ENCODE peak calls at places on chromosome 9, in ten cellular contexts. X is vagina, P is lower leg skin, S is IMR-90, M is A549, L is ovary, G is NB4, Z is heart left ventricle, Y is tibial nerve, Q is body of pancreas. W is an unnamed sample.
A peak's percentile ranks its signal among the peaks of the same experiment; 100 is the strongest.

GRCh38 chr9:14340994-14341393 is 27.1 kb upstream of the NFIB start:
- DNase-seq in X (no peak), P (no peak), S (no peak), M (no peak), L (no peak), G (no peak), Z (no peak), Y (no peak), Q (no peak), W (no peak)

GRCh38 chr9:134666801-134667200 is 25.2 kb downstream of the COL5A1 start:
- DNase-seq in X (no peak), P (no peak), S (peak; percentile 74), M (no peak), L (no peak), G (peak; percentile 49), Z (no peak), Y (no peak), Q (no peak), W (no peak)

GRCh38 chr9:26066237-26066636 is 388.0 kb upstream of the TUSC1 start:
- DNase-seq in X (no peak), P (no peak), S (no peak), M (no peak), L (no peak), G (no peak), Z (no peak), Y (no peak), Q (no peak), W (no peak)

GRCh38 chr9:95373069-95373681 is 55.7 kb upstream of the FANCC start:
- DNase-seq in X (no peak), P (no peak), S (no peak), M (no peak), L (no peak), G (no peak), Z (no peak), Y (no peak), Q (peak; percentile 29), W (no peak)

GRCh38 chr9:126973651-126974529 is 59.3 kb downstream of the RALGPS1 start:
- DNase-seq in X (no peak), P (no peak), S (no peak), M (no peak), L (no peak), G (no peak), Z (no peak), Y (no peak), Q (no peak), W (no peak)

GRCh38 chr9:14692536-14692917 is 705 bp downstream of the ZDHHC21 start:
- DNase-seq in X (no peak), P (no peak), S (no peak), M (peak; percentile 5), L (no peak), G (peak; percentile 30), Z (no peak), Y (no peak), Q (no peak), W (peak; percentile 33)

GRCh38 chr9:78032599-78033457 is 1.2 kb upstream of the GNAQ start:
- DNase-seq in X (no peak), P (peak; percentile 32), S (no peak), M (peak; percentile 20), L (peak; percentile 47), G (peak; percentile 30), Z (no peak), Y (no peak), Q (no peak), W (peak; percentile 49)

GRCh38 chr9:123418506-123418905 is 62.5 kb downstream of the CRB2 start:
- DNase-seq in X (no peak), P (no peak), S (no peak), M (no peak), L (no peak), G (no peak), Z (no peak), Y (no peak), Q (peak; percentile 2), W (no peak)

GRCh38 chr9:113558632-113559502 is 95.3 kb downstream of the RGS3 start:
- DNase-seq in X (no peak), P (no peak), S (peak; percentile 82), M (no peak), L (peak; percentile 92), G (no peak), Z (peak; percentile 89), Y (no peak), Q (peak; percentile 97), W (peak; percentile 29)

GRCh38 chr9:134570726-134571325 is 70.8 kb upstream of the COL5A1 start:
- DNase-seq in X (peak; percentile 64), P (no peak), S (no peak), M (no peak), L (peak; percentile 15), G (peak; percentile 58), Z (no peak), Y (no peak), Q (no peak), W (no peak)

GRCh38 chr9:117546894-117547293 is 132.0 kb upstream of the ASTN2 start:
- DNase-seq in X (no peak), P (no peak), S (no peak), M (no peak), L (no peak), G (no peak), Z (peak; percentile 10), Y (no peak), Q (peak; percentile 64), W (no peak)

GRCh38 chr9:113609562-113610318 is 146.2 kb downstream of the RGS3 start:
- DNase-seq in X (no peak), P (no peak), S (peak; percentile 60), M (no peak), L (peak; percentile 98), G (no peak), Z (peak; percentile 91), Y (peak; percentile 84), Q (peak; percentile 87), W (no peak)

GRCh38 chr9:82934949-82935348 is 128.0 kb downstream of the RASEF start:
- DNase-seq in X (no peak), P (no peak), S (peak; percentile 49), M (peak; percentile 70), L (no peak), G (no peak), Z (no peak), Y (no peak), Q (no peak), W (no peak)

GRCh38 chr9:135551456-135551855 is 5.5 kb downstream of the OBP2A start:
- DNase-seq in X (no peak), P (no peak), S (no peak), M (no peak), L (no peak), G (no peak), Z (no peak), Y (no peak), Q (no peak), W (no peak)

GRCh38 chr9:116002624-116003023 is 151.0 kb upstream of the PAPPA start:
- DNase-seq in X (no peak), P (no peak), S (no peak), M (no peak), L (no peak), G (no peak), Z (no peak), Y (no peak), Q (no peak), W (no peak)

GRCh38 chr9:135555203-135555602 is 6.4 kb upstream of the PAEP start:
- DNase-seq in X (no peak), P (no peak), S (no peak), M (no peak), L (no peak), G (no peak), Z (no peak), Y (no peak), Q (no peak), W (no peak)

GRCh38 chr9:79759460-79759859 is 187.7 kb downstream of the TLE4 start:
- DNase-seq in X (no peak), P (no peak), S (no peak), M (no peak), L (no peak), G (no peak), Z (no peak), Y (no peak), Q (no peak), W (no peak)

GRCh38 chr9:75071530-75072122 is 16.3 kb downstream of the NMRK1 start:
- DNase-seq in X (no peak), P (peak; percentile 71), S (no peak), M (no peak), L (no peak), G (no peak), Z (no peak), Y (no peak), Q (no peak), W (no peak)

GRCh38 chr9:75181748-75182147 is 93.4 kb downstream of the OSTF1 start:
- DNase-seq in X (no peak), P (peak; percentile 25), S (peak; percentile 66), M (peak; percentile 8), L (no peak), G (no peak), Z (no peak), Y (no peak), Q (no peak), W (peak; percentile 75)

GRCh38 chr9:96382175-96382574 is 1.3 kb downstream of the SLC35D2 start:
- DNase-seq in X (no peak), P (no peak), S (peak; percentile 45), M (no peak), L (no peak), G (peak; percentile 11), Z (no peak), Y (no peak), Q (no peak), W (no peak)

GRCh38 chr9:135040892-135041291 is 46.6 kb upstream of the OLFM1 start:
- DNase-seq in X (no peak), P (no peak), S (no peak), M (no peak), L (no peak), G (no peak), Z (no peak), Y (no peak), Q (no peak), W (no peak)

GRCh38 chr9:36306481-36307306 is 48.4 kb upstream of the GNE start:
- DNase-seq in X (no peak), P (no peak), S (peak; percentile 23), M (peak; percentile 55), L (no peak), G (peak; percentile 18), Z (no peak), Y (no peak), Q (no peak), W (no peak)
- TF ChIP-seq POLR2A in X (no peak), P (no peak), S (no peak), M (no peak), L (no peak), G (no peak), Z (no peak), Y (no peak), Q (peak; percentile 48), W (no peak)

GRCh38 chr9:129320575-129321311 is 142.7 kb upstream of the IER5L start:
- DNase-seq in X (no peak), P (peak; percentile 72), S (peak; percentile 82), M (no peak), L (peak; percentile 64), G (peak; percentile 87), Z (peak; percentile 75), Y (peak; percentile 65), Q (peak; percentile 61), W (no peak)
- TF ChIP-seq POLR2A in X (peak; percentile 74), P (no peak), S (no peak), M (no peak), L (no peak), G (peak; percentile 36), Z (no peak), Y (peak; percentile 20), Q (peak; percentile 45), W (no peak)

GRCh38 chr9:131732061-131732526 is 7.8 kb downstream of the RAPGEF1 start:
- DNase-seq in X (no peak), P (peak; percentile 76), S (peak; percentile 78), M (no peak), L (no peak), G (peak; percentile 20), Z (no peak), Y (no peak), Q (no peak), W (no peak)
- TF ChIP-seq POLR2A in X (no peak), P (no peak), S (no peak), M (no peak), L (no peak), G (no peak), Z (no peak), Y (no peak), Q (no peak), W (no peak)

GRCh38 chr9:87803623-87804345 is 77.9 kb downstream of the CTSL start:
- DNase-seq in X (no peak), P (no peak), S (no peak), M (no peak), L (no peak), G (no peak), Z (no peak), Y (no peak), Q (no peak), W (peak; percentile 99)
- TF ChIP-seq POLR2A in X (no peak), P (no peak), S (no peak), M (no peak), L (no peak), G (no peak), Z (no peak), Y (no peak), Q (no peak), W (peak; percentile 41)